ENCODE peak calls at places on chromosomes 16 and 17, in five cellular contexts. L is adipocyte, W is HepG2, P is GM23248, X is neural progenitor cell. V is an unnamed sample. For H3K27me3, the result is how much of the 10 kb centered on the place peaks cover.

GRCh38 chr17:58913971-58914769 is 158.5 kb downstream of the PPM1E start:
- DNase-seq in W (no peak), P (peak), L (peak), X (no peak), V (no peak)

GRCh38 chr16:55703003-55704001 is 47.5 kb downstream of the SLC6A2 start:
- DNase-seq in W (peak), P (peak), L (peak), X (peak), V (peak)

GRCh38 chr17:63932721-63933120 is 590 bp upstream of the CD79B start:
- DNase-seq in L (no peak), W (no peak), X (no peak), P (no peak), V (no peak)

GRCh38 chr17:70661342-70662222 is 492.2 kb downstream of the KCNJ2 start:
- DNase-seq in L (no peak), W (no peak), X (no peak), P (peak), V (peak)

GRCh38 chr17:50630524-50631194 is 4.0 kb upstream of the ABCC3 start:
- DNase-seq in W (peak), X (peak), P (peak), L (peak), V (no peak)

GRCh38 chr17:35428229-35428628 is 4.1 kb downstream of the SLFN12 start:
- DNase-seq in P (no peak), L (no peak), X (no peak), W (no peak), V (no peak)

GRCh38 chr17:7836596-7837374 is 2.8 kb downstream of the KDM6B start:
- DNase-seq in L (peak), W (peak), X (peak), P (peak), V (peak)

GRCh38 chr17:16381496-16381820 is 567 bp downstream of the UBB start:
- DNase-seq in L (peak), P (peak), W (no peak), X (no peak), V (peak)

GRCh38 chr16:27717726-27718125 is 167.8 kb downstream of the KATNIP start:
- DNase-seq in P (no peak), X (no peak), W (no peak), L (no peak), V (no peak)

GRCh38 chr17:52477824-52478614 is 319.5 kb upstream of the CA10 start:
- DNase-seq in L (no peak), P (no peak), W (no peak), X (no peak), V (no peak)

GRCh38 chr17:59365383-59365981 is 34.0 kb downstream of the YPEL2 start:
- DNase-seq in P (no peak), X (peak), W (peak), L (no peak), V (no peak)

GRCh38 chr17:50279181-50279526 is 4.9 kb downstream of the TMEM92 start:
- DNase-seq in P (peak), W (no peak), L (peak), X (no peak), V (no peak)

GRCh38 chr16:85286066-85286712 is 173.9 kb upstream of the CIBAR2 start:
- DNase-seq in L (peak), P (peak), X (no peak), W (no peak), V (peak)

GRCh38 chr16:30335598-30336474 is 19.3 kb downstream of the CD2BP2 start:
- DNase-seq in X (no peak), L (peak), P (peak), W (peak), V (peak)

GRCh38 chr17:79053251-79053925 is 21.2 kb upstream of the ENGASE start:
- DNase-seq in W (no peak), X (no peak), P (peak), L (peak), V (peak)

GRCh38 chr17:11035681-11036080 is 197.8 kb upstream of the PIRT start:
- DNase-seq in L (no peak), X (no peak), W (no peak), P (no peak), V (no peak)

GRCh38 chr16:54324716-54325115 is 38.1 kb upstream of the IRX3 start:
- DNase-seq in L (no peak), W (no peak), P (no peak), X (no peak), V (no peak)

GRCh38 chr16:65809627-65810026 is 556.9 kb upstream of the CDH5 start:
- DNase-seq in W (no peak), X (no peak), L (no peak), P (no peak), V (no peak)

GRCh38 chr16:89035698-89036570 is 57.7 kb upstream of the ACSF3 start:
- DNase-seq in L (no peak), X (no peak), P (no peak), W (no peak), V (no peak)

GRCh38 chr16:89038811-89039735 is 54.6 kb upstream of the ACSF3 start:
- DNase-seq in X (no peak), W (no peak), L (no peak), P (no peak), V (no peak)

GRCh38 chr16:89038221-89038721 is 55.4 kb upstream of the ACSF3 start:
- DNase-seq in X (no peak), L (no peak), W (no peak), P (no peak), V (no peak)

GRCh38 chr16:89036776-89037175 is 56.9 kb upstream of the ACSF3 start:
- DNase-seq in W (no peak), L (no peak), P (no peak), X (no peak), V (no peak)

GRCh38 chr16:89037261-89038152 is 56.1 kb upstream of the ACSF3 start:
- DNase-seq in X (peak), P (peak), W (no peak), L (peak), V (peak)
- H3K27me3 ChIP-seq in X (under half), P (under half), W (half or more), L (under half), V (under half)

DNA sequence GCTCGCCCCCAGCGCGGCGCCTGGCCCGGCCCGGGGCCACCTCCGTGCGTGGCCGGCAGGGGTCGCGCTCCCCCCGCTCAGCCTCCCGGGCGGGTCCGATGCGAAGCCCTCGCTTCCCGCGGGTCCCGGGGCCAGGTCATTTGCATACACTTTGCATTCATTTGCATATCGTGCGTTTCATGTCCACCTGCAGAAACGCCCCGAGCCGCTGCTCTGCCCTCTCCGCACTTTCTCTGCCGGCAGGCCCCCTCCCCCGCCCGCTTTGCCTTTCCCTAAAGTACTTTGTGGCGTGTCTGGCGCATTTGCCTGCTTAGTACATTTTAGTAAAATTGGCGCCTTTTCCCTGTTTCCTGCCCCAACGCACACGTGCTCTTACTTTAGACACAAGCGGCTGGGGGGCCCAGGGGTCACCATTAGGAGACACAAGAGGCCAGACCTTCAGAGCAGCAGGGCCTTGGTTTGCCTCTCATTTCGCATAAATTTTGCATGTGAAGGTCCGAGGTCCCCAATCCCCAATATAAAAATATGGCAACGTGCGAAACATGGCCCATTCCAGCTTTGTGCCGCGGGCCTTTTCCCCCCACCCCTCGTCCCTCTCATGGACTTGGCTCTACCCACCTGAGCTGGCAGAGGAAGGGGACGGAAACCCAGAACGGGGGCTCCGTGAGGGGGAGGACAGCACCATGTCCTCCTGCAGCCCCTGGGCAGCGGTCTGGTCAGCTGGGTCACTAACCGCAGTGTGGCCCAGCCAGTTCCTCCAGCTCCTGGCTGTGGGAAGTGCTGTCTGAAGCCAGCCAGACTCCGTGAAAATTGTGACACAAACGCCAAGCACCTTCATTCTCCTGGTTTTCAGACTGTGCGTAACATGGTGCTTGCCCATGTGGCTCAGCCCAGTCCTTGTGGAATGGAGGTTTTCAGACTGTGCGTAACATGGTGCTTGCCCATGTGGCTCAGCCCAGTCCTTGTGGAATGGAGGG is 34.8 kb downstream of the CBFA2T3 start:
- DNase-seq in L (peak), W (no peak), X (peak), P (peak), V (no peak)
- H3K27me3 ChIP-seq in L (half or more), W (half or more), X (half or more), P (half or more), V (under half)

DNA sequence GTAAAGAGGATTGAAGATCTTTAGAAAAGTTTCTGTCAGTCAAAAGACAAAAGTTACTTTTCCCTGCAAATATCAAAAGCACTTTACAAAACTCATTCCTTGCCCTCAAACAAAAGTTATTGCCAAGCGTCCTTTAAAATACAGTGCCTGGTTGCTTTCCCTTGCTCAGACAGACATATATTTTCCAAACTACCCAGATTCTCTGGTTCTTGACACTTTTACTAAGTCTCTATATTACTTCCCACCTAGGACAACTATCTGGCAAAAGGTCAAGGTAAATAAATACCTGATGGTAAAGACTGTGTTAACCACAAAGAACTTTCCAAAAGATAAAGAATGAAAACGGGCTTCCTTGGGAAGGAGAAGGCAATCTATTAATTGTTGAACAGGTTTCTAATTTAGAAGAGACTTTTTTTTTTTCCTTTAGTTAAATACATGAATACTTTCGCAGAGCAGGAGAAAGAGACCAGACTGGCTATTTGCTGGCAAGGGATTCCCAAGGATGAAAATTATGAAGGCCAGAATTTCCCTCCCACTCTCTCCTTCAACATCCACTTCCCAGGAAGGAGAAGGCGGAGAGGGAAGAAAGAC is 1.8 kb downstream of the HS3ST3A1 start:
- DNase-seq in P (peak), L (peak), W (no peak), X (no peak), V (no peak)
- H3K27me3 ChIP-seq in P (under half), L (under half), W (under half), X (under half), V (under half)

DNA sequence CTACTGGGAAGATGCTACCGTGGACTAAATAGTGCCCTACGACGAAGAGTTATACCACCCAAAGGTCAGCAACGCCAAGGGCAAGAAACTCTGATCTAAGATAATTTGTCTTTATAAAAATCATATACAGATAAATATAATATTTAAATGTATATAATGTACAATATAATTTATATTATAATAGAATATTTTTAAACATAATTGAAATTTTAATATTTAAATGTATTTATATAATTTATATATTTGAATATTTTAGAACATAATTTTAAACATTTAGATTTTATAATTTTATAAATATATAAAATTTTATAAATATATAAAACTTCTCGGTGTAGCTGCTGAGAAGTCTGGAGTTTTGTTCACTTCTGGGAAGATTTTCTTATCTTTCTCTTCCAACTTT is 209.2 kb downstream of the FOXL1 start:
- DNase-seq in P (no peak), X (no peak), W (no peak), L (no peak), V (no peak)
- H3K27me3 ChIP-seq in P (under half), X (under half), W (half or more), L (half or more), V (under half)

DNA sequence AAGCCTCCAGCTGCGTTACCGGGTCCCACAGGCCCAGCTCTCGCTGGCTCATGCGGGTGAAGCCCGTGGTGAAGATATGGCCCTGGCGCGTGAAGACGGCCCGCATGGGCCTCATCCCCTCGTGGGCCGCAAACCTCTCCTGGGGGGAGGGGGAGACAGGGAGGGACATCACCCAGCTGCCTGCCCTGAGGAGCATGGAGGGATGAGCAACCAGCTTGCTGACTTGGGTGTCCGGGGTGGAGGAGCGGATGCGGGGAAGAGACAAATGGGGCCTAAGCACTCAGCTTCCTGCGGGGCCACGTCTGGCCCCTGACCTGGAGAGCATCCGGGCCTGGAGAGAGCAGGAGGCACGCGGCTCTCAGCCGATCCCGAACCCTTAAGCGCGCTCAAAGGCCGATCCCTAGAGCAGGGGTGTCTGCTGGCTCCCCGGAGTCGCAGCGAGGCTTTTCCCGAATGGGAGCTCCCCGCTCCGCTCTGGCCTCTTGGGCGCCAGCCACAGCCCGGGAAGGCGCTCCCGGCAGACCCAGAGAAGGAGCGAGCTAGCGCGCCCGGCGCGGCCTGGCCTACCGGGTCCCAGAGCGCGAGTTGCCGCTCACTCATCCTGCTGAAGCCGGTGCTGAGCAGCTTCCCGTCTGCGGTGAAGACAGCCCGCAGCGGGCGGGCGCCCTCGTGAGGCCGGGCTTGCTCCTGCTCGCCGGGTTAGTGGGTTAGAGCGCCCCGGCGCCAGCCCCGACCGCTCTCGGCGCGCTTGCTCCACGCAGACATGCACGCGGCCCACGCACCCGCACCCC is 5.0 kb downstream of the CORO6 start:
- DNase-seq in P (peak), W (peak), L (no peak), X (peak), V (peak)
- H3K27me3 ChIP-seq in P (under half), W (half or more), L (under half), X (half or more), V (under half)

V was measured in astrocyte.